ENCODE peak calls at places on chromosomes 1 and 21, in ten cellular contexts. C is fibroblast of lung; P is DND-41; Y is breast epithelium; W is mesendoderm; H is stomach; N is CD8-positive, alpha-beta T cell; G is vagina; M is cardiac muscle cell; S is keratinocyte. T is an unnamed sample. For H3K36me3 and H3K4me1, the result is how much of the 10 kb centered on the place peaks cover.

GRCh38 chr1:99397029-99397428 is 132.7 kb downstream of the PLPPR4 start:
- DNase-seq in C (no peak), G (no peak), P (no peak), N (no peak), Y (no peak), S (no peak), W (peak), H (no peak), M (peak), T (no peak)

GRCh38 chr1:188499690-188500089 is 1670.9 kb downstream of the PLA2G4A start:
- DNase-seq in C (no peak), W (peak), S (no peak), P (no peak), Y (no peak), H (no peak), M (no peak), N (no peak), G (no peak), T (no peak)

GRCh38 chr1:78601068-78601467 is 19.2 kb upstream of the IFI44L start:
- DNase-seq in M (no peak), W (no peak), P (no peak), G (no peak), S (no peak), Y (no peak), H (no peak), N (no peak), C (no peak), T (no peak)

GRCh38 chr1:84940481-84940880 is 47.5 kb upstream of the LPAR3 start:
- DNase-seq in G (no peak), M (no peak), Y (no peak), W (no peak), N (no peak), C (no peak), P (no peak), H (no peak), S (no peak), T (no peak)

GRCh38 chr1:182484531-182485257 is 34.7 kb downstream of the RGSL1 start:
- DNase-seq in S (no peak), G (no peak), H (no peak), Y (no peak), C (no peak), N (no peak), W (peak), M (no peak), P (peak), T (no peak)

GRCh38 chr1:228766788-228767187 is 31.5 kb downstream of the RHOU start:
- DNase-seq in S (no peak), C (no peak), M (no peak), G (peak), P (no peak), H (no peak), N (no peak), W (no peak), Y (no peak), T (no peak)

GRCh38 chr1:151530461-151530860 is 9.6 kb upstream of the TUFT1 start:
- DNase-seq in C (no peak), N (no peak), W (no peak), H (no peak), S (no peak), G (no peak), M (no peak), P (no peak), Y (no peak), T (no peak)

GRCh38 chr1:1281533-1282321 is 1.5 kb downstream of the SCNN1D start:
- DNase-seq in C (no peak), Y (peak), S (no peak), M (peak), H (peak), W (no peak), N (no peak), G (no peak), P (no peak), T (peak)

GRCh38 chr1:154595621-154596020 is 12.4 kb downstream of the ADAR start:
- DNase-seq in H (no peak), P (no peak), G (no peak), Y (no peak), C (no peak), M (no peak), W (no peak), N (no peak), S (no peak), T (no peak)

GRCh38 chr1:29333008-29333407 is 96.7 kb downstream of the PTPRU start:
- DNase-seq in C (no peak), W (no peak), M (no peak), Y (no peak), H (no peak), N (no peak), S (no peak), G (no peak), P (no peak), T (no peak)

GRCh38 chr1:38028105-38028591 is 15.6 kb downstream of the UTP11 start:
- DNase-seq in N (no peak), S (no peak), M (no peak), W (peak), C (no peak), H (no peak), G (no peak), P (no peak), Y (no peak), T (no peak)

GRCh38 chr1:207897188-207897587 is 13.7 kb downstream of the CD34 start:
- DNase-seq in W (no peak), S (no peak), P (no peak), G (no peak), Y (no peak), H (no peak), C (peak), M (peak), N (no peak), T (no peak)

GRCh38 chr21:46138383-46138970 is 16.9 kb downstream of the FTCD start:
- DNase-seq in P (no peak), H (no peak), S (no peak), Y (no peak), G (no peak), M (no peak), C (no peak), N (no peak), W (no peak), T (no peak)

GRCh38 chr1:118821801-118822200 is 166.3 kb downstream of the TBX15 start:
- DNase-seq in Y (no peak), N (no peak), H (no peak), P (no peak), W (no peak), G (no peak), S (no peak), M (peak), C (no peak), T (no peak)

GRCh38 chr1:11245248-11245647 is 17.1 kb downstream of the MTOR start:
- DNase-seq in H (no peak), C (no peak), Y (no peak), S (no peak), W (no peak), G (no peak), P (no peak), N (no peak), M (no peak), T (no peak)

GRCh38 chr1:95197616-95198252 is 36.3 kb upstream of the RWDD3 start:
- DNase-seq in G (no peak), N (no peak), M (peak), C (peak), H (no peak), S (no peak), P (no peak), Y (no peak), W (peak), T (no peak)

GRCh38 chr1:66450043-66450514 is 83.9 kb upstream of the SGIP1 start:
- DNase-seq in C (peak), W (peak), P (no peak), S (no peak), Y (no peak), G (no peak), N (no peak), H (no peak), M (no peak), T (no peak)

GRCh38 chr1:235156265-235156664 is 4.8 kb downstream of the RBM34 start:
- DNase-seq in P (no peak), W (no peak), H (no peak), Y (no peak), C (no peak), G (no peak), S (no peak), N (no peak), M (no peak), T (no peak)

GRCh38 chr1:22296701-22297591 is 154.0 kb upstream of the WNT4 start:
- DNase-seq in W (no peak), Y (peak), H (peak), S (no peak), G (no peak), P (peak), C (no peak), M (no peak), N (no peak), T (no peak)

GRCh38 chr1:191888996-191889622 is 269.2 kb upstream of the RGS18 start:
- DNase-seq in H (no peak), C (peak), S (no peak), G (no peak), W (no peak), M (peak), Y (no peak), N (no peak), P (peak), T (no peak)

GRCh38 chr1:223244366-223245103 is 101.5 kb upstream of the TLR5 start:
- DNase-seq in C (peak), M (no peak), Y (no peak), W (peak), H (no peak), N (peak), P (no peak), G (peak), S (no peak), T (no peak)

GRCh38 chr1:166933137-166933536 is 42.2 kb downstream of the ILDR2 start:
- DNase-seq in M (no peak), G (no peak), P (no peak), C (no peak), Y (no peak), S (no peak), H (no peak), W (no peak), N (no peak), T (no peak)

GRCh38 chr1:231252336-231252735 is 11.3 kb downstream of the GNPAT start:
- DNase-seq in H (no peak), G (no peak), N (no peak), S (no peak), W (peak), Y (no peak), P (no peak), M (no peak), C (no peak), T (no peak)

GRCh38 chr21:14120091-14120734 is 90.5 kb downstream of the LIPI start:
- DNase-seq in G (no peak), N (peak), M (no peak), P (no peak), S (no peak), Y (no peak), C (no peak), H (peak), W (peak), T (no peak)

GRCh38 chr1:45004281-45004920 is 6.7 kb downstream of the HECTD3 start:
- DNase-seq in H (no peak), N (no peak), P (no peak), M (no peak), W (no peak), G (no peak), C (no peak), S (no peak), Y (no peak), T (no peak)

GRCh38 chr1:186620526-186620925 is 59.7 kb downstream of the PTGS2 start:
- DNase-seq in W (no peak), G (no peak), N (no peak), M (peak), P (no peak), Y (no peak), S (no peak), C (no peak), H (no peak), T (no peak)

DNA sequence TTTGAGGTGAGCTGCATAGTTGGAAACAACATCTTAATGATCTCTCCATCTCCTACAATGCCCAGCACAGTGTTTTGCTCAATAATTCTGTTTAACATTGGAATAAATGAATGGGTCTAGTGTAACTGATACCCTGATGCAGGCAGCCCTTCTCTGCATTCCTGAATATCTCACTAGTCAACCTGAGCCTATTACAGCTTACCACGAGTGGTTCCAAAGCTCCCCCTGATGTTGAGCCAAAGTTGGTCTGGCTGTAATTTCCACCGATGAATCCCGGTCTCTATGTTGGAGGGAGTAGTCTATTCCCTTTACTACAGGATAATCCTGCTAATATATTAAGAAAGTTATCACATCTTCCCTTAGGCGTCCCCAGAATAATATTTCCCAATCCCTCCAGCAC is 63.8 kb downstream of the ZBTB18 start:
- DNase-seq in W (peak), M (no peak), G (no peak), H (no peak), Y (no peak), N (no peak), S (no peak), C (no peak), P (no peak), T (no peak)
- H3K27ac ChIP-seq in W (no peak), M (no peak), G (no peak), H (no peak), Y (no peak), N (no peak), S (no peak), C (no peak), P (no peak), T (no peak)

GRCh38 chr1:226250511-226250910 is 27.0 kb downstream of the MIXL1 start:
- DNase-seq in Y (no peak), M (no peak), N (no peak), W (no peak), H (no peak), S (no peak), G (no peak), P (no peak), C (no peak), T (no peak)

GRCh38 chr1:226253933-226254332 is 30.5 kb downstream of the MIXL1 start:
- DNase-seq in G (no peak), H (no peak), C (no peak), S (no peak), M (no peak), W (no peak), P (no peak), N (no peak), Y (no peak), T (no peak)

GRCh38 chr1:226255380-226255779 is 31.9 kb downstream of the MIXL1 start:
- DNase-seq in N (no peak), C (peak), M (peak), S (no peak), H (no peak), G (no peak), Y (no peak), P (no peak), W (no peak), T (no peak)
- H3K36me3 ChIP-seq in N (under half), C (under half), M (under half), S (under half), H (under half), G (under half), Y (under half), P (under half), W (under half), T (under half)

GRCh38 chr21:38472709-38473108 is 25.6 kb downstream of the ERG start:
- DNase-seq in P (no peak), C (no peak), G (no peak), H (no peak), N (no peak), Y (no peak), S (no peak), W (peak), M (no peak), T (peak)
- H3K4me1 ChIP-seq in P (under half), C (under half), G (under half), H (under half), N (under half), Y (under half), S (under half), W (under half), M (under half), T (under half)

DNA sequence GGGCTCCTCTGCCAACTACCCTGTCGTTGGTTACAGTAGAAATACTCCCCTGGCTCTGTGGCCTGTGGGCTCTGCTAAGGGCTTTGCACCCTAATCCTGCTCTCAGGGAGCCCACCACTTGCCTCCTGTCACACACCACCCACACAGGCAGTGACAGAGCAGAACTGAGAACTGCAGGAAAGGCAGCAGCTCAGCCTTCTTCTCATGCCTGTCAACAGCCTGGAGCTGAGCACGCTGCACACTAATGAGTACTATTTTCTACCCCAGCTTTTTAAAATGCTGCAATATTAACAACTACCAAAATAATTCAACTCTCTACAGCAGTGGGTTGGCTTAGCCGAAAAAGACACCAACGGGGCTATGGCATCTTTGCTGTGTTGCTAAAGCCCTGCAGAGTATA is 8.4 kb upstream of the DPT start:
- DNase-seq in S (no peak), W (no peak), Y (no peak), M (no peak), G (no peak), N (no peak), H (no peak), C (no peak), P (no peak), T (no peak)
- H3K27ac ChIP-seq in S (no peak), W (no peak), Y (no peak), M (peak), G (no peak), N (no peak), H (no peak), C (no peak), P (no peak), T (no peak)

GRCh38 chr1:6673816-6674398 is 27.7 kb downstream of the DNAJC11 start:
- DNase-seq in C (no peak), W (no peak), N (no peak), H (no peak), P (no peak), G (no peak), M (no peak), S (no peak), Y (no peak), T (no peak)

GRCh38 chr1:6674796-6675195 is 26.8 kb downstream of the DNAJC11 start:
- DNase-seq in N (no peak), S (no peak), W (no peak), H (no peak), P (no peak), Y (no peak), C (no peak), M (no peak), G (no peak), T (no peak)

GRCh38 chr1:6672558-6672957 is 29.1 kb downstream of the DNAJC11 start:
- DNase-seq in W (no peak), P (no peak), C (no peak), H (no peak), S (no peak), N (no peak), Y (no peak), M (peak), G (no peak), T (no peak)

GRCh38 chr1:6675936-6676335 is 25.7 kb downstream of the DNAJC11 start:
- DNase-seq in W (no peak), P (no peak), C (no peak), N (no peak), H (no peak), M (no peak), S (no peak), G (no peak), Y (no peak), T (no peak)
- H3K36me3 ChIP-seq in W (under half), P (half or more), C (under half), N (under half), H (under half), M (under half), S (under half), G (under half), Y (under half), T (half or more)

DNA sequence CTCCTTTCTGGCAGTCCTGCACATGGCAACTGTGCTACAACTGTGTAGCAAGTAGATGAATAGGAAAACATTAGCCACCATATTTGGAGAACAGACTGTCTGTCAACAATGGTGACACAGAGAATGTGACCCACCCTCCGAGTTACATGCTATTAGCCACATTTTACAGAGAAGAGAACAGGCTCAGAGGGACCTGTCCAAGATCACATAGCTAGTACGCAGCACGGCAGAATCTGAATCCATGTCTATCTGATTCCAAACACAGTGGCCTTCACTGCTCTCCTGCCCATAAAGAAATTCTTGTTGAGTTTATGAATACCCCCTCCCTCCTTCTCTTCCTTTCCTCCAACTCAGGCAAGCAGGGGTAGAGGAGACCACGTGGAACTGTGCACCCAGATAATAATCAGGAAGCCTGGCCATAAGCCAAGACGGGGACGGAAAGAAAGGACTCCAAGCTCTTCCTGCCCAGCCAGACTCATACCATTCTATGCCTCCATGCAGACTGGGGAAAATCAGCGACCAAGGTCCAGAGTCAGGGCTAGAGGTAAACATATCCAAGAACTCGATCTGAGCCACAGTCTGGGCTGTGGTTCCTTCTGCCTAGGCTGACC is 78.8 kb downstream of the TRABD2B start:
- DNase-seq in P (no peak), G (no peak), Y (no peak), S (no peak), M (no peak), C (no peak), H (peak), N (no peak), W (no peak), T (no peak)
- H3K4me1 ChIP-seq in P (under half), G (under half), Y (under half), S (under half), M (under half), C (under half), H (under half), N (under half), W (under half), T (under half)

DNA sequence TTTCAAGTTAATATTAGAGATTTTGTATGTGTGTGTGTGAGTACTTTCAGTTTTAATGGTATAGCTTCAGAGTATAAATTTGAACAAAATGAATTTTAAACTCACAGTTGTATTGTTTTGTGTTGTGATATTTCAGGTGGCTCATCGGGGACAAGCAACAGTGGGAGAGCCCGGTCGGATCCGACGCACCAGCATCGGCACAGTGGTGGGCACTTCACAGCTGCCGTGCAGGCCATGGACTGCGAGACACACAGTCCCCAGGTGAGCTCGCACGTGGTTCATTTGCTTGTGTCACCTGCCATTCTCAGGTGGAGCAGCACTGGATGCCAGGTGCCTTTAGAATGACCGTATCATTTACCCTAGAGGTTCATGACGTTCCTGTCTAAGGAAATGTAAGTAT is 139.4 kb downstream of the DYRK1A start:
- DNase-seq in S (no peak), H (no peak), C (no peak), P (no peak), M (no peak), G (no peak), N (no peak), W (no peak), Y (no peak), T (no peak)
- H3K27ac ChIP-seq in S (no peak), H (no peak), C (no peak), P (no peak), M (no peak), G (no peak), N (no peak), W (no peak), Y (no peak), T (no peak)

DNA sequence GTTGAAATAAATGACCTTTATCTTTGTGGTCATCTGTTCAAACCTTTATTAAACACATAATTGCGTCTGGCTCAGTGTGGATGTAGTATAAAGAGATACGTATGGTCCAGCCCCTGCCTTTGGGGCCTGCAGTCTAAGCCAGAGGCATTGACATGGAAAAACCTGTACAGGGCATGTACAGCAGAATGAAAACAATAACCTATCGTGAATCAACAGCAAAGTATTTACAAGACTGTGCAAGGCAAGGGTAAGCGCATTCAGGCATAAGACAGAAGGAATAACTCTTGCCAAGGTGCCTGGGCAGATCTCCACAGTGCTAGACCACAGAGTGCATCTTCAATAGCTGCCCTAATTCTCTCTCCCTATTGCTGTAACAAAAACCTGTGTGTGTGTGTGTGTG is 35.5 kb downstream of the KIRREL1 start:
- DNase-seq in M (peak), H (no peak), P (no peak), S (peak), N (no peak), W (no peak), C (no peak), Y (no peak), G (no peak), T (no peak)
- H3K36me3 ChIP-seq in M (under half), H (under half), P (under half), S (under half), N (under half), W (under half), C (under half), Y (under half), G (under half), T (under half)

T was measured in lower lobe of right lung.